ENCODE peak calls at places on chromosomes 3 and 15, in five cellular contexts. A is right atrium auricular region; W is neural crest cell; K is stimulated activated CD8-positive, alpha-beta memory T cell treated with anti-CD3 and anti-CD28 coated beads, Interleukin-4, amount 100 ng/mL, for 1 hour; M is ELF-1. J is an unnamed sample.

GRCh38 chr3:98779936-98780335 is 16.8 kb downstream of the ST3GAL6 start:
- DNase-seq in A (no peak), W (no peak), K (no peak), M (no peak), J (no peak)

GRCh38 chr3:172383306-172383796 is 64.9 kb downstream of the GHSR start:
- DNase-seq in A (no peak), W (no peak), K (no peak), M (no peak), J (no peak)

GRCh38 chr3:61736506-61736905 is 175.1 kb downstream of the PTPRG start:
- DNase-seq in A (no peak), W (no peak), K (no peak), M (no peak), J (no peak)

GRCh38 chr15:100042558-100042957 is 299.2 kb downstream of the ADAMTS17 start:
- DNase-seq in A (no peak), W (no peak), K (no peak), M (no peak), J (no peak)

GRCh38 chr3:124745092-124745491 is 14.8 kb downstream of the UMPS start:
- DNase-seq in A (no peak), W (no peak), K (no peak), M (no peak), J (no peak)

GRCh38 chr3:30553641-30554316 is 52.6 kb upstream of the TGFBR2 start:
- DNase-seq in A (no peak), W (no peak), K (no peak), M (no peak), J (no peak)

GRCh38 chr3:160540546-160540945 is 24.8 kb downstream of the KPNA4 start:
- DNase-seq in A (no peak), W (no peak), K (no peak), M (no peak), J (no peak)

GRCh38 chr3:40583691-40584090 is 58.9 kb downstream of the ZNF621 start:
- DNase-seq in A (no peak), W (no peak), K (no peak), M (peak), J (no peak)

GRCh38 chr3:141793476-141794260 is 30.5 kb downstream of the GRK7 start:
- DNase-seq in A (no peak), W (no peak), K (no peak), M (peak), J (no peak)

GRCh38 chr3:73086071-73086494 is 24.6 kb downstream of the EBLN2 start:
- DNase-seq in A (no peak), W (peak), K (peak), M (peak), J (peak)

GRCh38 chr3:52443791-52444687 is 864 bp downstream of the SEMA3G start:
- DNase-seq in A (no peak), W (no peak), K (no peak), M (no peak), J (no peak)

GRCh38 chr3:43104786-43105185 is 1.1 kb downstream of the POMGNT2 start:
- DNase-seq in A (no peak), W (no peak), K (no peak), M (no peak), J (no peak)

GRCh38 chr15:67405208-67406191 is 115.4 kb upstream of the C15orf61 start:
- DNase-seq in A (no peak), W (no peak), K (no peak), M (peak), J (no peak)

GRCh38 chr3:47239929-47240328 is 42.7 kb downstream of the KIF9 start:
- DNase-seq in A (no peak), W (no peak), K (no peak), M (no peak), J (no peak)

GRCh38 chr3:150094150-150094932 is 123.6 kb upstream of the PFN2 start:
- DNase-seq in A (no peak), W (no peak), K (no peak), M (peak), J (no peak)

GRCh38 chr15:43974852-43975251 is 148.1 kb downstream of the WDR76 start:
- DNase-seq in A (no peak), W (no peak), K (no peak), M (no peak), J (no peak)

GRCh38 chr15:52790166-52790708 is at the start of gene ONECUT1:
- DNase-seq in A (no peak), W (peak), K (no peak), M (peak), J (peak)

GRCh38 chr3:42020681-42021307 is 58.9 kb upstream of the ULK4 start:
- DNase-seq in A (no peak), W (no peak), K (no peak), M (no peak), J (no peak)

GRCh38 chr3:14780927-14781507 is 37.7 kb upstream of the FGD5 start:
- DNase-seq in A (no peak), W (peak), K (no peak), M (peak), J (peak)

GRCh38 chr15:92394327-92395175 is 870 bp downstream of the ST8SIA2 start:
- DNase-seq in A (no peak), W (peak), K (no peak), M (peak), J (peak)

GRCh38 chr3:42552830-42553229 is 28.9 kb downstream of the SEC22C start:
- DNase-seq in A (no peak), W (no peak), K (no peak), M (no peak), J (no peak)

GRCh38 chr3:133831966-133832801 is 26.6 kb downstream of the SRPRB start:
- DNase-seq in A (no peak), W (no peak), K (no peak), M (no peak), J (no peak)

GRCh38 chr3:182007441-182007840 is 295.7 kb downstream of the SOX2 start:
- DNase-seq in A (no peak), W (no peak), K (no peak), M (no peak), J (no peak)

GRCh38 chr3:138974467-138974866 is 27.4 kb downstream of the FOXL2NB start:
- DNase-seq in A (peak), W (no peak), K (no peak), M (no peak), J (no peak)

GRCh38 chr3:194276768-194277546 is 74.2 kb downstream of the CPN2 start:
- DNase-seq in A (peak), W (no peak), K (no peak), M (no peak), J (no peak)

GRCh38 chr3:22542311-22542710 is 660.8 kb upstream of the UBE2E2 start:
- DNase-seq in A (no peak), W (no peak), K (no peak), M (no peak), J (no peak)

GRCh38 chr3:59245879-59246501 is 196.2 kb upstream of the CFAP20DC start:
- DNase-seq in A (no peak), W (no peak), K (no peak), M (no peak), J (no peak)

GRCh38 chr3:140386357-140387100 is 291.3 kb upstream of the TRIM42 start:
- DNase-seq in A (no peak), W (no peak), K (no peak), M (no peak), J (no peak)

GRCh38 chr3:15630646-15631350 is 29.3 kb downstream of the BTD start:
- DNase-seq in A (no peak), W (no peak), K (no peak), M (no peak), J (no peak)

GRCh38 chr3:132803889-132804288 is 81.7 kb upstream of the NPHP3 start:
- DNase-seq in A (no peak), W (no peak), K (no peak), M (peak), J (peak)

GRCh38 chr15:71800835-71801745 is 9.3 kb upstream of the NR2E3 start:
- DNase-seq in A (no peak), W (peak), K (no peak), M (peak), J (peak)

GRCh38 chr3:20083253-20083652 is 43.0 kb downstream of the KAT2B start:
- DNase-seq in A (no peak), W (no peak), K (no peak), M (no peak), J (no peak)